ENCODE peak calls at places on chromosomes 5 and 9, in five cellular contexts. T is mesendoderm, K is neuronal stem cell, C is IMR-90, U is H1. F is an unnamed sample.

GRCh38 chr9:123843703-123844102 is 86.2 kb downstream of the DENND1A start:
- DNase-seq in T (no peak), K (no peak), C (no peak), U (no peak), F (no peak)

GRCh38 chr5:63961598-63962161 is 565 bp downstream of the HTR1A start:
- DNase-seq in T (peak; percentile 48), K (no peak), C (no peak), U (peak; percentile 50), F (no peak)

GRCh38 chr9:126546036-126546435 is 67.7 kb upstream of the LMX1B start:
- DNase-seq in T (no peak), K (no peak), C (no peak), U (no peak), F (no peak)

GRCh38 chr9:86202338-86202882 is 57.0 kb downstream of the C9orf153 start:
- DNase-seq in T (peak; percentile 62), K (peak; percentile 6), C (peak; percentile 61), U (no peak), F (peak; percentile 53)

GRCh38 chr5:132389453-132390286 is 20.2 kb downstream of the SLC22A5 start:
- DNase-seq in T (peak; percentile 94), K (no peak), C (peak; percentile 100), U (no peak), F (peak; percentile 100)

GRCh38 chr5:57780959-57781325 is 298.3 kb upstream of the ACTBL2 start:
- DNase-seq in T (no peak), K (no peak), C (no peak), U (no peak), F (no peak)

GRCh38 chr5:140336388-140336787 is 10.0 kb downstream of the HBEGF start:
- DNase-seq in T (no peak), K (no peak), C (no peak), U (no peak), F (peak; percentile 46)

GRCh38 chr9:72476617-72477375 is 44.6 kb upstream of the TMC1 start:
- DNase-seq in T (peak; percentile 87), K (no peak), C (peak; percentile 84), U (no peak), F (peak; percentile 81)

GRCh38 chr9:15274425-15274824 is 32.6 kb downstream of the TTC39B start:
- DNase-seq in T (no peak), K (no peak), C (no peak), U (no peak), F (no peak)

GRCh38 chr5:117547192-117547591 is 972.6 kb upstream of the SEMA6A start:
- DNase-seq in T (no peak), K (no peak), C (no peak), U (no peak), F (no peak)

GRCh38 chr5:146426853-146427618 is 20.1 kb upstream of the TCERG1 start:
- DNase-seq in T (peak; percentile 54), K (no peak), C (peak; percentile 52), U (no peak), F (peak; percentile 55)

GRCh38 chr5:181164076-181164952 is 16.9 kb downstream of the OR2V2 start:
- DNase-seq in T (peak; percentile 75), K (no peak), C (peak; percentile 48), U (peak; percentile 63), F (peak; percentile 36)

GRCh38 chr9:114504341-114505186 is 709 bp downstream of the WHRN start:
- DNase-seq in T (peak; percentile 70), K (peak; percentile 55), C (peak; percentile 19), U (peak; percentile 82), F (peak; percentile 65)

GRCh38 chr5:71703941-71704340 is 15.1 kb upstream of the CARTPT start:
- DNase-seq in T (peak; percentile 35), K (peak; percentile 30), C (no peak), U (no peak), F (no peak)

GRCh38 chr5:2017540-2018389 is 135.0 kb upstream of the IRX4 start:
- DNase-seq in T (peak; percentile 58), K (peak; percentile 23), C (peak; percentile 10), U (peak; percentile 66), F (no peak)

GRCh38 chr5:1167728-1168709 is 33.4 kb upstream of the SLC6A19 start:
- DNase-seq in T (peak; percentile 67), K (peak; percentile 57), C (peak; percentile 61), U (peak; percentile 82), F (peak; percentile 78)

GRCh38 chr9:113620377-113621161 is 157.0 kb downstream of the RGS3 start:
- DNase-seq in T (peak; percentile 99), K (peak; percentile 43), C (peak; percentile 93), U (peak; percentile 50), F (peak; percentile 94)

GRCh38 chr9:92176068-92176799 is 61.0 kb upstream of the SPTLC1 start:
- DNase-seq in T (peak; percentile 48), K (no peak), C (no peak), U (no peak), F (no peak)

GRCh38 chr9:70561805-70562395 is 147.4 kb upstream of the KLF9 start:
- DNase-seq in T (no peak), K (no peak), C (peak; percentile 63), U (no peak), F (peak; percentile 78)

GRCh38 chr5:137649228-137649890 is 86.5 kb downstream of the KLHL3 start:
- DNase-seq in T (no peak), K (no peak), C (peak; percentile 60), U (no peak), F (peak; percentile 30)

GRCh38 chr5:151556808-151557207 is 34.3 kb downstream of the FAT2 start:
- DNase-seq in T (no peak), K (no peak), C (no peak), U (no peak), F (no peak)

GRCh38 chr5:135569755-135570452 is 8.9 kb downstream of the CXCL14 start:
- DNase-seq in T (peak; percentile 90), K (no peak), C (peak; percentile 36), U (peak; percentile 66), F (peak; percentile 22)

GRCh38 chr9:92147030-92147853 is 32.0 kb upstream of the SPTLC1 start:
- DNase-seq in T (peak; percentile 68), K (no peak), C (peak; percentile 94), U (no peak), F (peak; percentile 98)

GRCh38 chr5:134524219-134524825 is 1.1 kb upstream of the JADE2 start:
- DNase-seq in T (peak; percentile 94), K (no peak), C (peak; percentile 63), U (peak; percentile 87), F (peak; percentile 77)

GRCh38 chr5:172757394-172758010 is 13.5 kb downstream of the DUSP1 start:
- DNase-seq in T (peak; percentile 55), K (no peak), C (no peak), U (no peak), F (no peak)

GRCh38 chr5:172760136-172760535 is 10.9 kb downstream of the DUSP1 start:
- DNase-seq in T (no peak), K (no peak), C (no peak), U (no peak), F (no peak)

GRCh38 chr5:172758077-172758835 is 12.7 kb downstream of the DUSP1 start:
- DNase-seq in T (peak; percentile 94), K (no peak), C (peak; percentile 97), U (no peak), F (peak; percentile 100)

GRCh38 chr5:172756764-172757393 is 14.1 kb downstream of the DUSP1 start:
- DNase-seq in T (no peak), K (no peak), C (no peak), U (no peak), F (no peak)

DNA sequence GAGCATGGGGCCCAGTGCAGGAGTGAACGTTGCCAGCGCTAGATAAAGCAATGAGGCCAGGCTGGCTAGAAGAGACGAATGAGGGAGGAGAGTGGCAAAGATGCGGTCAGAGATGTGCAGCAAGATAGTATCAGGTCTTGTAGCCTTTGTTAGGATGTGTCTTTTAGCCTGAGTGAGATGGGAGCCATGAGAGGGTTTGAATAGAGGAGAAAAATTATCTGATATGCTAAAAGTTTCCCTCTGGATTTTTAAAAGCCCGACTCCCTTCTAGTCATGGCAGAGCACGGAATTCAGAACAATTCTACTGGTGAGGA is 12.2 kb downstream of the DUSP1 start:
- DNase-seq in T (no peak), K (no peak), C (no peak), U (no peak), F (no peak)
- H2AK5ac ChIP-seq in T (no peak overlapping the region), K (peak overlapping the region; percentile 3), C (peak overlapping the region; percentile 77), U (no peak overlapping the region), F (no peak overlapping the region)

DNA sequence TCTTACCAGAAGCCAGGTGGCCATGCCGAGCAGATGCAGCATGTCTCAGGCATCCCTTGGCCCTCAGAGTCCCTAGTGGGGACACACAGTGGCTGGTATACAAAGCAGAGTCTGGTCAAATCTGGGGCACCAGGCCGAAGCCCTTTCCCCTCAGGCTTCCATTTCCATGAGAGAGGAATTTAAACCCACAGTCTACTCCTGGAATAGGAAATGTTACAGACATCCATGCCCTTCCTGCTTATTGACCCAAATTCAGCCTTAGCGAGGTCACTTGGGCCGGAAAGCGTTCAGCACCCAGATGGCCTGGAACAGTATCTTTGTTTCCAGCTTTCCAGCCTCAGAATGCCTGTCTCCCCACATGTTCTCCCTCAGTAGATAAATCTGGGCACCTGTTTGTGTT is 131.7 kb downstream of the PIP5K1B start:
- DNase-seq in T (peak; percentile 8), K (no peak), C (no peak), U (no peak), F (no peak)
- H2AK5ac ChIP-seq in T (no peak overlapping the region), K (no peak overlapping the region), C (no peak overlapping the region), U (no peak overlapping the region), F (no peak overlapping the region)

GRCh38 chr9:131743501-131743900 is 3.6 kb upstream of the RAPGEF1 start:
- DNase-seq in T (no peak), K (no peak), C (no peak), U (no peak), F (no peak)
- H2AK5ac ChIP-seq in T (no peak overlapping the region), K (no peak overlapping the region), C (no peak overlapping the region), U (no peak overlapping the region), F (no peak overlapping the region)

GRCh38 chr9:109556786-109557185 is 58.7 kb upstream of the PTPN3 start:
- DNase-seq in T (no peak), K (no peak), C (no peak), U (no peak), F (no peak)
- H2AK5ac ChIP-seq in T (no peak overlapping the region), K (no peak overlapping the region), C (no peak overlapping the region), U (no peak overlapping the region), F (no peak overlapping the region)

GRCh38 chr5:56479126-56479525 is 246.0 kb upstream of the ANKRD55 start:
- DNase-seq in T (no peak), K (no peak), C (no peak), U (no peak), F (no peak)

GRCh38 chr5:56480305-56481146 is 247.4 kb upstream of the ANKRD55 start:
- DNase-seq in T (peak; percentile 78), K (peak; percentile 61), C (peak; percentile 84), U (peak; percentile 60), F (peak; percentile 76)

GRCh38 chr5:56479701-56480304 is 246.7 kb upstream of the ANKRD55 start:
- DNase-seq in T (peak; percentile 33), K (no peak), C (no peak), U (no peak), F (no peak)

GRCh38 chr5:56481147-56481997 is 248.2 kb upstream of the ANKRD55 start:
- DNase-seq in T (peak; percentile 66), K (peak; percentile 31), C (peak; percentile 54), U (peak; percentile 60), F (peak; percentile 71)

GRCh38 chr5:56481998-56482698 is 249.0 kb upstream of the ANKRD55 start:
- DNase-seq in T (no peak), K (no peak), C (no peak), U (no peak), F (no peak)
- H2AK5ac ChIP-seq in T (no peak overlapping the region), K (peak overlapping the region; percentile 15), C (peak overlapping the region; percentile 68), U (no peak overlapping the region), F (peak overlapping the region; percentile 57)

F was measured in mesenchymal stem cell.